ENCODE peak calls at places on chromosome 2, in four cellular contexts. V is Kasumi-1; S is effector CD8-positive, alpha-beta T cell; R is non-pigmented ciliary epithelial cell. K is an unnamed sample.

GRCh38 chr2:6992821-6993228 is 75.6 kb downstream of the RNF144A start:
- DNase-seq in V (no peak), R (no peak), S (no peak), K (no peak)

GRCh38 chr2:15913146-15913545 is 27.2 kb upstream of the MYCN start:
- DNase-seq in R (no peak), S (no peak), V (no peak), K (no peak)

GRCh38 chr2:235052514-235053354 is 100.9 kb downstream of the SH3BP4 start:
- DNase-seq in S (no peak), R (no peak), V (no peak), K (no peak)

GRCh38 chr2:11257078-11257477 is 87.4 kb downstream of the ROCK2 start:
- DNase-seq in S (no peak), V (no peak), R (no peak), K (no peak)

GRCh38 chr2:44955593-44956449 is 14.3 kb downstream of the SIX3 start:
- DNase-seq in V (peak; percentile 69), S (peak; percentile 49), R (no peak), K (peak; percentile 38)

GRCh38 chr2:205860146-205860545 is 177.8 kb downstream of the NRP2 start:
- DNase-seq in V (no peak), S (no peak), R (no peak), K (no peak)

GRCh38 chr2:152925540-152926448 is 207.4 kb downstream of the ARL6IP6 start:
- DNase-seq in V (peak; percentile 95), S (no peak), R (no peak), K (no peak)

GRCh38 chr2:16487686-16488085 is 177.9 kb downstream of the CYRIA start:
- DNase-seq in S (no peak), V (peak; percentile 15), R (no peak), K (no peak)

GRCh38 chr2:227161947-227162346 is 2.1 kb downstream of the COL4A4 start:
- DNase-seq in S (no peak), R (no peak), V (no peak), K (no peak)